ENCODE peak calls at places on chromosomes 1 and 21, in seven cellular contexts. E is SK-N-SH, K is GM12878, Y is GM12892, Q is K562, V is HepG2, R is H1. I is an unnamed sample.

GRCh38 chr1:94186946-94187345 is 50.4 kb downstream of the ARHGAP29 start:
- DNase-seq in E (no peak), K (no peak), Y (no peak), Q (no peak), V (no peak), R (no peak), I (no peak)

GRCh38 chr1:206503591-206504362 is 3.6 kb upstream of the RASSF5 start:
- DNase-seq in E (no peak), K (peak; percentile 95), Y (no peak), Q (peak; percentile 88), V (peak; percentile 15), R (no peak), I (no peak)

GRCh38 chr1:31299365-31299764 is 2.5 kb downstream of the ZCCHC17 start:
- DNase-seq in E (no peak), K (no peak), Y (no peak), Q (peak; percentile 25), V (no peak), R (no peak), I (no peak)

GRCh38 chr1:88230126-88230525 is 453.9 kb upstream of the PKN2 start:
- DNase-seq in E (no peak), K (no peak), Y (no peak), Q (no peak), V (no peak), R (no peak), I (no peak)

GRCh38 chr1:166153641-166154350 is 13.0 kb downstream of the FAM78B start:
- DNase-seq in E (no peak), K (no peak), Y (no peak), Q (no peak), V (no peak), R (no peak), I (no peak)

GRCh38 chr1:6347641-6348487 is 45.7 kb downstream of the ACOT7 start:
- DNase-seq in E (peak; percentile 77), K (no peak), Y (peak; percentile 64), Q (peak; percentile 70), V (peak; percentile 37), R (no peak), I (peak; percentile 67)

GRCh38 chr1:1832820-1833219 is 54.5 kb upstream of the NADK start:
- DNase-seq in E (peak; percentile 75), K (no peak), Y (no peak), Q (no peak), V (peak; percentile 79), R (no peak), I (no peak)

GRCh38 chr1:241610056-241610815 is 29.9 kb downstream of the CHML start:
- DNase-seq in E (peak; percentile 8), K (no peak), Y (no peak), Q (peak; percentile 58), V (peak; percentile 23), R (no peak), I (no peak)

GRCh38 chr1:25107643-25108010 is 124.7 kb downstream of the SYF2 start:
- DNase-seq in E (no peak), K (no peak), Y (no peak), Q (no peak), V (no peak), R (no peak), I (no peak)

GRCh38 chr1:160340866-160341265 is 2.2 kb downstream of the COPA start:
- DNase-seq in E (no peak), K (no peak), Y (no peak), Q (no peak), V (peak; percentile 67), R (no peak), I (no peak)

GRCh38 chr1:221945669-221946068 is 203.8 kb upstream of the DUSP10 start:
- DNase-seq in E (no peak), K (no peak), Y (no peak), Q (no peak), V (no peak), R (no peak), I (no peak)

GRCh38 chr1:84624876-84625275 is 50.6 kb upstream of the CTBS start:
- DNase-seq in E (no peak), K (no peak), Y (no peak), Q (no peak), V (no peak), R (no peak), I (no peak)

DNA sequence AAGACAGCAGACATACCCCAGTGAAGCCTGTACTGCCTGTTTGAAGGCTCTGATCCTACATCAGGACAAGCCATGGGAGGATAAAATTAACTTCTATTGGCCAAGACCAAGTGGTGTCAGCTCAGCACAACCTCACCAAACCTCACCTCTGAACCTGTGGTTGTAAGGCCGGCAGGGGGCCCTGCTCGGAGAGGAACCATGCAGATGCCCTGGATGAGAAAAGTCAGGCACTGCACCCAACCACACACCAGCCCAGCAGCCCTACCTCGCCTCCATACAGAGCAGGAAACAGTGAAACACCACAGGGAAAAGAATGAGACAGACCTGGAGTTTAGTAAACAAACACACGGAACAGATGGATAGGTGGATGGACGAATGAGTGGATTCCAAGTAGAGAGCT is 70.0 kb upstream of the PAX7 start:
- DNase-seq in E (no peak), K (no peak), Y (no peak), Q (peak; percentile 22), V (peak; percentile 13), R (no peak), I (no peak)
- TF ChIP-seq TAF1 in E (no peak), K (no peak), Y (no peak), Q (no peak), V (no peak), R (no peak), I (no peak)

GRCh38 chr21:35644523-35644922 is 415.8 kb downstream of the SETD4 start:
- DNase-seq in E (no peak), K (no peak), Y (no peak), Q (no peak), V (no peak), R (no peak), I (no peak)

GRCh38 chr21:35648512-35648911 is 411.8 kb downstream of the SETD4 start:
- DNase-seq in E (no peak), K (no peak), Y (no peak), Q (no peak), V (no peak), R (no peak), I (no peak)

GRCh38 chr21:35649186-35649585 is 411.1 kb downstream of the SETD4 start:
- DNase-seq in E (no peak), K (no peak), Y (no peak), Q (no peak), V (no peak), R (no peak), I (no peak)

GRCh38 chr21:35643176-35643575 is 417.1 kb downstream of the SETD4 start:
- DNase-seq in E (no peak), K (no peak), Y (no peak), Q (no peak), V (no peak), R (no peak), I (no peak)

GRCh38 chr21:35646606-35647005 is 413.7 kb downstream of the SETD4 start:
- DNase-seq in E (no peak), K (no peak), Y (no peak), Q (no peak), V (no peak), R (no peak), I (no peak)
- TF ChIP-seq TAF1 in E (no peak), K (no peak), Y (no peak), Q (no peak), V (no peak), R (no peak), I (no peak)

DNA sequence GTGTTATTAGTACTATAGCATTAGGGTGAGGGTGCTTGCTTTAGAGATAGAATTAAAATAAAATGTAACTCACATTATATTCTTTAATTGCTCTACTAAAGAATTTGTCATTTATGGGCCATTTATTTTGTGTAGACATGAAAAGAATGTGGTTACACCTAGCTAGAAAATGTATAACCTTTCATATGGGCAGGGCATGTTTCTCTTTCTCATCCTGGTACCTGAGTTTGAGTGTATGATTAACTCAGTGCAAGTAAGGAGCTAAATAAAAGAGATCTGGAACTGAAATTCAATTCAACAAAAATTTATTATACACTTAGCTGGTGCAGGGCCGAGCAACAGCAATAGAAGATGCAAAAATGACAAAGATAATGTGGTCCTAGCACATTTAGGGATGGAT is 47.4 kb downstream of the MAP3K7CL start:
- DNase-seq in E (no peak), K (no peak), Y (no peak), Q (no peak), V (no peak), R (no peak), I (no peak)
- TF ChIP-seq TAF1 in E (no peak), K (no peak), Y (no peak), Q (no peak), V (no peak), R (no peak), I (no peak)

DNA sequence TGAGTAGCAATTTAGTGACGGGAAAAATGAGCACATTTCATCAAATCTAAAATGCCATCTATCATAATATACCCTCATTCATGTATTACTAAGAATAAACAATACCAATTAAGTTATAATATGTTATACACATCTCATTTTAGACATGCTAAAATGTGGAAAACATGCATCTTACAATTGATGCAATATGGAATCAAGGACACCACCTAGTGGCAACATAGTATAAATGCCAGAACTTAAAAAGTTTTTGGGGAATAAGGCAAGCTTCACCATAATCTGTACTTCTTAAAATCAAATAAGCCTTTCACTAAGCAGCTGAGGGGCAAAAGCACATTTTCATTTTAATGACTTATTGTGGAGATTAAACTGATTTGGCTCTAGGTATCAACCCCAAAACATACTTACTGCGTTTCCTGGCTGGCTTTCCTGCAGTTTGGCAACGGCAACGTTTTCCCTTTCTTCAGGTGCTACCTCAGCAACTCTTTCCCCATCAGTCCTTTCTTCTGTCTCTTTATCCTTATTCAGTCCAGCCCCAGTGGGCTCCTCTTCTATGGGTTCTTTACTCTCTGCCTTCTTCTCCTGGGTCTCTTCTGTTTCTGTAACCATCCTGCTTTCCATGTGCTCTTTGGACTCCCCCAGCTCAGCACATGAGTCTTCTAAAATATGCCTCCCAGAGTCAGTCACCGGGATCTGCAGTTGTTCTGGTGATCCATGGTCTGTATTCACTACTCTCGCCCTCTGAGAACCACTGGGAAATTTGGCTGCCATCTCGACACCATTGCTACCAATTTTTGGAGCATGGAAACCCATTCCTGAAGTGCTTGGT is 11.4 kb downstream of the SDE2 start:
- DNase-seq in E (peak; percentile 45), K (no peak), Y (no peak), Q (peak; percentile 71), V (peak; percentile 28), R (no peak), I (no peak)
- TF ChIP-seq TAF1 in E (no peak), K (no peak), Y (no peak), Q (no peak), V (no peak), R (no peak), I (no peak)

DNA sequence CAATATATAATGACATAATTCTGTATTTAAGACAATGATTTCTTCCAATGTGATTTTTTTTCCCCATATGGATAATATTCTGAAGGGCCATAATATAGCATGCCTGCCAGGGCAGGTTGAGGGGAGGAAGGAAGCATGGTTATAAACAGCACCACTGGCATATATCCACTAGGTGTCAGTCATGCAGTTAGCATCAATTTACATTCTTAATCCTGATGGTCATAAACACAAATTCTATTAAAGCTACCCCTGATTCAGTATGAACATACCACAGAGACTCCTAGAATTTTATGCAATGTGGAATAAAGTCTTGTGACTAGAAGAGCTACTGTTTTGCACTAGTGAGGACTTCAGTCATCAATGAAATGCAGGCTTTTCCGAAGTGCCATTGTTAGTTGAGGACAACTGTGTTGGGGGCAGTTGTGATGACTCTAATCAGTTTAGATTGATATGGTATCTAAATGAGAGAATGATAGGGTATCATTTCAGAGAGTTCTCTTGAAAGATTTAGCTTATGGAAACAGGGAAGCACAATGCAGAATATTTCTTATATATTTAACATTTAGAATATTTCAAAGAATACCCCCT is 342.7 kb upstream of the NR5A2 start:
- DNase-seq in E (peak; percentile 46), K (peak; percentile 8), Y (peak; percentile 2), Q (peak; percentile 53), V (peak; percentile 25), R (no peak), I (peak; percentile 6)
- TF ChIP-seq TAF1 in E (no peak), K (no peak), Y (no peak), Q (no peak), V (no peak), R (no peak), I (no peak)

I was measured in GM12891.